ENCODE peak calls at places on chromosomes 3 and 15, in five cellular contexts. Z is neural progenitor cell, V is fibroblast of pulmonary artery, W is IMR-90, B is cardiac fibroblast. U is an unnamed sample.
A peak's percentile ranks its signal among the peaks of the same experiment; 100 is the strongest.

GRCh38 chr15:75650908-75651809 is 3.4 kb downstream of the SNX33 start:
- DNase-seq in B (peak; percentile 52), V (peak; percentile 35), Z (no peak), W (no peak), U (peak; percentile 65)

GRCh38 chr15:62107561-62108110 is 40.9 kb downstream of the C2CD4A start:
- DNase-seq in W (peak; percentile 10), Z (no peak), B (peak; percentile 29), V (peak; percentile 60), U (no peak)

GRCh38 chr15:63362873-63363272 is 18.8 kb downstream of the CA12 start:
- DNase-seq in Z (no peak), B (no peak), W (no peak), V (no peak), U (no peak)

GRCh38 chr3:190012314-190012782 is 108.3 kb downstream of the P3H2 start:
- DNase-seq in B (peak; percentile 55), Z (peak; percentile 13), W (peak; percentile 54), V (peak; percentile 39), U (peak; percentile 60)

GRCh38 chr3:192827208-192827607 is 90.4 kb downstream of the MB21D2 start:
- DNase-seq in Z (no peak), W (no peak), B (peak; percentile 41), V (no peak), U (no peak)

GRCh38 chr15:100602822-100603393 is 519 bp downstream of the ASB7 start:
- DNase-seq in V (peak; percentile 8), B (peak; percentile 18), W (peak; percentile 20), Z (peak; percentile 30), U (peak; percentile 28)

GRCh38 chr3:16840111-16840444 is 44.7 kb upstream of the PLCL2 start:
- DNase-seq in Z (no peak), B (no peak), V (no peak), W (no peak), U (no peak)

GRCh38 chr15:44541282-44541958 is 4.5 kb downstream of the EIF3J start:
- DNase-seq in V (peak; percentile 90), Z (no peak), W (peak; percentile 90), B (peak; percentile 91), U (peak; percentile 86)

GRCh38 chr3:149180057-149180573 is 41.5 kb downstream of the CP start:
- DNase-seq in B (peak; percentile 100), W (peak; percentile 100), Z (no peak), V (peak; percentile 100), U (peak; percentile 98)

GRCh38 chr3:141368062-141368924 is at the start of gene ZBTB38:
- DNase-seq in Z (peak; percentile 90), V (peak; percentile 98), W (peak; percentile 97), B (peak; percentile 99), U (peak; percentile 95)

GRCh38 chr15:78671626-78672211 is 30.7 kb upstream of the CHRNB4 start:
- DNase-seq in W (no peak), V (no peak), Z (peak; percentile 72), B (no peak), U (no peak)

GRCh38 chr15:62880278-62880677 is 162.3 kb upstream of the TPM1 start:
- DNase-seq in B (no peak), V (peak; percentile 52), Z (no peak), W (peak; percentile 37), U (peak; percentile 91)

GRCh38 chr3:42537350-42537749 is 34.9 kb downstream of the VIPR1 start:
- DNase-seq in V (peak; percentile 17), W (no peak), B (no peak), Z (no peak), U (no peak)

GRCh38 chr15:36109943-36110658 is 469.3 kb upstream of the CDIN1 start:
- DNase-seq in V (peak; percentile 31), W (peak; percentile 81), Z (no peak), B (peak; percentile 58), U (peak; percentile 37)

GRCh38 chr3:124530916-124531315 is 199.3 kb upstream of the UMPS start:
- DNase-seq in V (no peak), Z (no peak), B (no peak), W (no peak), U (no peak)

GRCh38 chr15:75206803-75207617 is 5.3 kb downstream of the C15orf39 start:
- DNase-seq in V (no peak), B (no peak), W (no peak), Z (no peak), U (no peak)

GRCh38 chr3:165619077-165619476 is 218.1 kb downstream of the BCHE start:
- DNase-seq in W (no peak), V (no peak), Z (no peak), B (no peak), U (no peak)

GRCh38 chr3:165622356-165622755 is 214.9 kb downstream of the BCHE start:
- DNase-seq in W (no peak), Z (no peak), V (no peak), B (no peak), U (no peak)

GRCh38 chr3:165624761-165625160 is 212.5 kb downstream of the BCHE start:
- DNase-seq in W (peak; percentile 50), Z (no peak), V (peak; percentile 53), B (peak; percentile 49), U (peak; percentile 10)
- TF ChIP-seq CTCF in W (peak; percentile 63), Z (peak; percentile 35), V (peak; percentile 72), B (peak; percentile 69), U (peak; percentile 44)

GRCh38 chr3:129228891-129229585 is 20.4 kb upstream of the COPG1 start:
- DNase-seq in W (peak; percentile 88), B (peak; percentile 86), Z (no peak), V (peak; percentile 81), U (peak; percentile 80)

GRCh38 chr3:129230311-129231019 is 18.9 kb upstream of the COPG1 start:
- DNase-seq in W (peak; percentile 90), Z (no peak), B (peak; percentile 92), V (peak; percentile 73), U (peak; percentile 76)

GRCh38 chr3:129226374-129226773 is 23.0 kb upstream of the COPG1 start:
- DNase-seq in B (peak; percentile 89), Z (no peak), V (peak; percentile 81), W (peak; percentile 95), U (peak; percentile 96)

GRCh38 chr3:129224984-129225393 is 24.4 kb upstream of the COPG1 start:
- DNase-seq in B (peak; percentile 76), W (peak; percentile 69), Z (no peak), V (peak; percentile 72), U (peak; percentile 88)
- H3K4me3 ChIP-seq in B (no peak overlapping the region), W (peak overlapping the region; percentile 2), Z (no peak overlapping the region), V (peak overlapping the region; percentile 28), U (no peak overlapping the region)

GRCh38 chr15:67646847-67647246 is 104.3 kb downstream of the MAP2K5 start:
- DNase-seq in Z (no peak), B (no peak), W (no peak), V (no peak), U (no peak)

GRCh38 chr15:67639591-67639990 is 97.1 kb downstream of the MAP2K5 start:
- DNase-seq in W (no peak), Z (no peak), V (no peak), B (no peak), U (no peak)

DNA sequence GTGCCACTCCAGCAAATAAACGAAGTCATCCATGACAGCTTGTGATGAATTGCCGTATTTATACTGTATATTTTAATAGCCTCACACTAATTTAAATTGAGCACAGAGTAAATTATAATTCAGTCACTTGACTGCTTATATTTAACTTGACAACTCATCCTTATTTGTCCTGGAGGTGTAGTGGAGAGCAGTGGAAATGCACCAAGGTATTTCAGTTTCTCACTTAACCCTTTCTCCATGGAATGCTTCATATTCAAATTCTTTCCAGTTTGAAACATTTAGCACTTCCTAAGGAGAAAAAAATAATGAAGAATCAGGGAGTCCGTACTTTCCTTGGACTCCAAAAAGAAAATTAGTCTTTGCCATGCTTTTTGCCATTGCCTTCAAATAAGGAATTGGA is 99.0 kb downstream of the MAP2K5 start:
- DNase-seq in B (no peak), V (no peak), W (no peak), Z (no peak), U (no peak)
- TF ChIP-seq CTCF in B (no peak), V (no peak), W (no peak), Z (peak; percentile 3), U (no peak)

GRCh38 chr3:48425281-48425812 is 4.5 kb downstream of the PLXNB1 start:
- DNase-seq in Z (no peak), V (no peak), W (no peak), B (no peak), U (no peak)

GRCh38 chr3:48428088-48428862 is 1.6 kb downstream of the PLXNB1 start:
- DNase-seq in Z (peak; percentile 77), B (no peak), V (no peak), W (no peak), U (no peak)

GRCh38 chr3:48426401-48426909 is 3.4 kb downstream of the PLXNB1 start:
- DNase-seq in B (no peak), Z (no peak), V (no peak), W (no peak), U (no peak)

GRCh38 chr3:48427630-48427962 is 2.3 kb downstream of the PLXNB1 start:
- DNase-seq in V (no peak), B (no peak), W (no peak), Z (no peak), U (no peak)

DNA sequence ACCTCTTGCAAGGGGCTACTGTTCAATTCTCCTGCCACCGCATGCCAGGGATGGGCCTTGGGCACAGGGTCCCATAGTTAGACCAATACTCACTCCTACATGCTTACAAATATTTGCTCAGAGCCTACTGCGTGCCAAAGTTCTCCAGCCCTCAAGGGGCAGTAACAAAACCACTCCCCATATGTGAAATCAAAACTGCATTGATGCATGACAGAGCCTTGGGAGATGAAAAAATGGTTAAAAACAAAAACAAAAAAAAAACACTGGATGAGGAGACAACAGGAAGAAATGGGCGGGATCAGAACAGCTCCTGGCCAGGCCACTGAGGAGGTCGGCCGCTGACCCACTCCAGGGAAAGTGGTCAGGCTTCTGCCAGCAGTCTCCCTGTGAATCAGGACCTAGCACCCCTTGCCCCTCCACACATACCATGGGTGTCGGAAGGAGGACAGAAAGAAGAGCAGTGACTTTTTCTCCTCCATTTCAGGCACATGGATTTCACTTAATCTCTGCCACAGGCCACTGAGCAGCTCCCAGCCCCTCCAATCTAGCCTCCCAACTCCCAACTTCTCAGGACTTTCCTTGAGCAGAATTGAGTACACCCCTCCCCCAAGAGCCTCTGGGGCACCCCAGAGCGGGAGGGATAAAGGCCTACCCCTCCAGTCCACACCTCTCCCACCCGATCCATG is 2.8 kb downstream of the PLXNB1 start:
- DNase-seq in Z (no peak), B (peak; percentile 31), W (no peak), V (no peak), U (peak; percentile 15)
- H3K4me3 ChIP-seq in Z (peak overlapping the region; percentile 97), B (no peak overlapping the region), W (no peak overlapping the region), V (no peak overlapping the region), U (no peak overlapping the region)

DNA sequence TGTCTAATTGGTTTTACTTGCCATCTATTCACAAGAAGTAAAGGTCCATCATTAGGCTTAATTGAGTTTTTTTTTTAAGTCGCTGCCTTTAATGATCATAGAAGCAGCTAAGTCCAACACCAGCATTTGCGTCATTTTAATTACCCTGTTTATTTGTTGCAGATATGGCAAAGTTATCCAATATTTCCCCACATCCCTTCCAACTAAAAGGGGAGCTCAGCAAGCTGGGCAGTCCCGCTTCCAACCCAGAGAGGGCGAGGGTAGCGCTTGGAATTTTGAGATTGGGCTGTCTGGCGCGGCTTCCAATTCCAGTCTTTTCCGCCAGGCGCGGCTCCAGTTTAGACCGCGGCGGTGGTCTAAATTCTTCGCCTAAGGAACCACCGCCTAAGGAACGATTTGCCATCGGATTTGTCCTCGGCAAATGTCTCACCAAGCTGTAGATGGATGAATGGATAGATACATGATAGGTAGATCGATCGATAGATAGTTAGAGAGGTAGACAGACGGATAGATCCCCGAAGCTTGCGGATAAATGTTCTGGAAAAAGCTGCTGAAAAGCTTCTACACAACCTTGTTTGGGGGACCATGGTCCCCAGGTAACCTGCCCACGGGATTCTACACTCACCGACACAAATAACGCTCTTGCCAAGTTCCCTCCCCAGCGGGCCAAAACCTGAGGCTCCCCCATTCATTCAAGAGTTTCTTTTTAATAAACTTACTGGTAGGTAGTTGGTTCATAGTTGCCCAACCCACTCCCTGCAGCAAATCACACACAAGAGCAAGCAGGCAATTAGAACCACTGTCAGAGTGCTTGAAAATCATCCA is 49.2 kb downstream of the ZIC4 start:
- DNase-seq in W (no peak), Z (peak; percentile 88), V (no peak), B (no peak), U (no peak)
- TF ChIP-seq CTCF in W (no peak), Z (peak; percentile 73), V (peak; percentile 6), B (no peak), U (no peak)